ENCODE peak calls at places on chromosome 17, in ten cellular contexts. X is cardiac fibroblast, B is left cardiac atrium, A is ACHN, S is activated T-helper 1 cell treated with Interleukin-2 at 50 U/mL for 16 hours, N is WERI-Rb-1, V is substantia nigra, M is RPMI8226, L is hepatocyte, F is natural killer cell. C is an unnamed sample.

GRCh38 chr17:14308965-14309879 is 8.3 kb downstream of the HS3ST3B1 start:
- DNase-seq in A (peak), F (peak), S (peak), L (peak), M (peak), X (peak), V (peak), B (peak), N (peak), C (peak)

GRCh38 chr17:49565948-49566491 is 9.7 kb upstream of the NXPH3 start:
- DNase-seq in S (no peak), L (peak), N (peak), V (no peak), X (peak), B (peak), A (no peak), M (peak), F (no peak), C (peak)

GRCh38 chr17:27627514-27627913 is 3.5 kb upstream of the LGALS9 start:
- DNase-seq in F (no peak), M (no peak), L (no peak), B (no peak), N (no peak), V (no peak), A (no peak), X (no peak), S (no peak), C (no peak)

GRCh38 chr17:40909755-40910154 is 24.7 kb upstream of the KRT20 start:
- DNase-seq in V (no peak), S (no peak), A (no peak), B (no peak), F (no peak), L (peak), X (peak), M (no peak), N (no peak), C (no peak)

GRCh38 chr17:40458851-40459482 is 15.7 kb downstream of the IGFBP4 start:
- DNase-seq in B (no peak), V (no peak), L (no peak), M (no peak), F (no peak), A (no peak), N (no peak), S (no peak), X (peak), C (peak)

GRCh38 chr17:79393358-79394038 is 217.4 kb downstream of the RBFOX3 start:
- DNase-seq in A (peak), V (peak), N (peak), L (peak), F (peak), M (peak), B (peak), X (peak), S (peak), C (no peak)

GRCh38 chr17:70168979-70169706 is at the start of gene KCNJ2:
- DNase-seq in M (peak), S (peak), A (peak), V (peak), B (peak), F (peak), N (peak), L (peak), X (peak), C (peak)

GRCh38 chr17:36647598-36647997 is 46.2 kb downstream of the MRM1 start:
- DNase-seq in F (no peak), N (peak), S (no peak), A (no peak), X (no peak), B (no peak), V (no peak), L (no peak), M (no peak), C (no peak)

GRCh38 chr17:80665792-80666191 is 121.2 kb downstream of the RPTOR start:
- DNase-seq in X (no peak), M (no peak), S (no peak), L (no peak), F (no peak), A (no peak), V (no peak), B (no peak), N (no peak), C (no peak)

C was measured in sigmoid colon.